ENCODE peak calls at places on chromosomes 3 and 15, in ten cellular contexts. F is erythroblast, Q is GM13977, D is T-helper 2 cell, A is GM23248, S is kidney glomerular epithelial cell, U is islet precursor cell, R is NCI-H345, C is occipital lobe, Z is HTR-8/SVneo. E is an unnamed sample.

GRCh38 chr3:132445812-132446211 is 28.5 kb downstream of the DNAJC13 start:
- DNase-seq in D (no peak), Q (no peak), S (no peak), A (peak), F (no peak), C (no peak), R (no peak), U (peak), Z (peak), E (no peak)

GRCh38 chr3:148971819-148972218 is 19.5 kb upstream of the GYG1 start:
- DNase-seq in U (no peak), Z (no peak), S (no peak), A (peak), F (no peak), R (no peak), Q (no peak), D (no peak), C (no peak), E (no peak)

GRCh38 chr3:118804959-118805358 is 229.7 kb downstream of the IGSF11 start:
- DNase-seq in C (no peak), F (no peak), U (no peak), A (no peak), R (no peak), Q (no peak), S (no peak), Z (no peak), D (no peak), E (no peak)

GRCh38 chr15:59013246-59013645 is 25.8 kb downstream of the RNF111 start:
- DNase-seq in R (no peak), Q (no peak), Z (no peak), U (no peak), D (no peak), F (no peak), C (no peak), A (no peak), S (no peak), E (no peak)

GRCh38 chr3:21920431-21920830 is 169.4 kb upstream of the ZNF385D start:
- DNase-seq in S (peak), R (no peak), A (peak), F (no peak), C (no peak), Z (peak), U (no peak), D (no peak), Q (no peak), E (no peak)

GRCh38 chr15:55824857-55825613 is 82.1 kb upstream of the PRTG start:
- DNase-seq in A (no peak), S (no peak), U (no peak), Q (no peak), D (no peak), Z (no peak), F (no peak), C (no peak), R (peak), E (no peak)

GRCh38 chr3:197541756-197542539 is 13.8 kb downstream of the BDH1 start:
- DNase-seq in Z (no peak), U (peak), A (peak), Q (no peak), S (no peak), C (peak), D (no peak), R (no peak), F (no peak), E (no peak)

GRCh38 chr3:171461087-171461917 is 1.1 kb upstream of the TNIK start:
- DNase-seq in D (peak), C (no peak), F (peak), Q (peak), A (peak), Z (peak), R (no peak), U (peak), S (peak), E (no peak)

GRCh38 chr3:30162579-30162978 is 443.8 kb upstream of the TGFBR2 start:
- DNase-seq in A (peak), U (no peak), Z (peak), S (peak), Q (no peak), C (no peak), D (no peak), F (no peak), R (no peak), E (no peak)

GRCh38 chr15:40787991-40788390 is 18.2 kb downstream of the C15orf62 start:
- DNase-seq in Q (no peak), A (no peak), C (no peak), R (peak), S (no peak), F (no peak), D (no peak), Z (no peak), U (peak), E (no peak)

GRCh38 chr3:20123121-20123652 is 62.8 kb downstream of the SGO1 start:
- DNase-seq in R (no peak), F (no peak), Q (no peak), C (no peak), D (no peak), U (no peak), Z (no peak), A (peak), S (no peak), E (no peak)

GRCh38 chr15:90336705-90337141 is 15.4 kb upstream of the ZNF774 start:
- DNase-seq in D (peak), A (peak), U (peak), R (no peak), F (no peak), S (peak), C (no peak), Q (no peak), Z (peak), E (peak)

GRCh38 chr15:41933771-41934170 is 38.6 kb downstream of the EHD4 start:
- DNase-seq in C (no peak), Z (no peak), U (no peak), S (no peak), Q (no peak), D (no peak), F (no peak), R (no peak), A (peak), E (no peak)

GRCh38 chr3:111947179-111947727 is 31.6 kb upstream of the ABHD10 start:
- DNase-seq in U (no peak), A (peak), D (no peak), Q (no peak), S (peak), Z (no peak), R (no peak), F (no peak), C (no peak), E (no peak)

GRCh38 chr3:53970656-53971055 is 79.0 kb upstream of the SELENOK start:
- DNase-seq in Z (no peak), R (no peak), F (no peak), U (no peak), C (no peak), D (no peak), S (no peak), A (no peak), Q (no peak), E (no peak)

GRCh38 chr3:10855083-10855870 is 39.2 kb downstream of the SLC6A11 start:
- DNase-seq in Z (no peak), D (no peak), U (no peak), F (no peak), A (no peak), C (no peak), Q (no peak), R (no peak), S (no peak), E (no peak)

GRCh38 chr3:146110156-146110555 is 50.8 kb downstream of the PLOD2 start:
- DNase-seq in Q (no peak), A (no peak), U (no peak), R (no peak), Z (no peak), S (no peak), F (no peak), C (no peak), D (no peak), E (no peak)

GRCh38 chr3:75396316-75396802 is 267.8 kb upstream of the FRG2C start:
- DNase-seq in S (no peak), Q (no peak), A (peak), C (no peak), R (no peak), F (no peak), Z (no peak), D (no peak), U (no peak), E (no peak)

GRCh38 chr3:169173231-169173630 is 490.3 kb downstream of the MECOM start:
- DNase-seq in Z (no peak), D (no peak), F (no peak), Q (no peak), C (no peak), S (no peak), U (peak), R (no peak), A (peak), E (no peak)

GRCh38 chr15:69665641-69666091 is 213.0 kb downstream of the RPLP1 start:
- DNase-seq in D (no peak), A (no peak), F (no peak), C (no peak), Q (no peak), U (peak), R (peak), S (no peak), Z (no peak), E (no peak)

GRCh38 chr3:62873672-62874397 is 1.4 kb downstream of the CADPS start:
- DNase-seq in Q (peak), U (peak), S (no peak), A (peak), F (no peak), C (peak), Z (peak), D (no peak), R (peak), E (peak)

GRCh38 chr3:25097023-25097422 is 331.0 kb upstream of the RARB start:
- DNase-seq in C (no peak), R (no peak), Z (no peak), U (no peak), S (no peak), F (no peak), Q (no peak), A (no peak), D (no peak), E (no peak)

GRCh38 chr3:63578858-63579257 is 73.6 kb upstream of the SNTN start:
- DNase-seq in F (no peak), D (no peak), Z (no peak), Q (no peak), R (no peak), C (no peak), A (no peak), U (no peak), S (no peak), E (no peak)

GRCh38 chr15:36896949-36897348 is 203.4 kb downstream of the MEIS2 start:
- DNase-seq in Q (no peak), A (no peak), Z (no peak), R (no peak), S (no peak), C (no peak), D (no peak), U (peak), F (no peak), E (no peak)

GRCh38 chr15:43423793-43424192 is 52.9 kb downstream of the TUBGCP4 start:
- DNase-seq in Q (no peak), U (no peak), A (no peak), Z (no peak), S (no peak), F (no peak), C (no peak), R (no peak), D (no peak), E (no peak)

GRCh38 chr15:94230886-94231727 is at the start of gene MCTP2:
- DNase-seq in Q (peak), R (peak), D (peak), Z (peak), F (peak), S (peak), C (no peak), U (peak), A (peak), E (peak)

GRCh38 chr15:69398541-69398940 is 15.6 kb upstream of the KIF23 start:
- DNase-seq in F (no peak), Z (no peak), S (peak), A (peak), R (no peak), U (peak), Q (no peak), C (no peak), D (no peak), E (no peak)

GRCh38 chr15:72838311-72838731 is 54.8 kb upstream of the ADPGK start:
- DNase-seq in F (no peak), C (no peak), Z (no peak), Q (no peak), S (no peak), U (no peak), D (no peak), A (peak), R (no peak), E (no peak)

GRCh38 chr3:79847928-79848327 is 80.1 kb upstream of the ROBO1 start:
- DNase-seq in A (no peak), Q (no peak), F (no peak), R (no peak), Z (no peak), S (no peak), C (no peak), U (no peak), D (no peak), E (no peak)

GRCh38 chr3:29694783-29695182 is 413.9 kb downstream of the RBMS3 start:
- DNase-seq in D (no peak), A (peak), Z (peak), S (peak), R (no peak), F (no peak), C (no peak), Q (no peak), U (peak), E (no peak)

GRCh38 chr15:87420017-87420416 is 836.5 kb downstream of the NTRK3 start:
- DNase-seq in R (no peak), Q (no peak), S (no peak), A (no peak), D (no peak), C (no peak), Z (no peak), F (no peak), U (peak), E (no peak)

GRCh38 chr3:126441256-126441880 is 34.3 kb downstream of the ZXDC start:
- DNase-seq in Z (no peak), Q (no peak), C (no peak), A (no peak), D (no peak), S (no peak), F (no peak), R (no peak), U (peak), E (no peak)

GRCh38 chr3:96966181-96966929 is 152.0 kb downstream of the EPHA6 start:
- DNase-seq in F (no peak), Z (no peak), S (no peak), R (no peak), D (no peak), U (no peak), A (peak), Q (no peak), C (no peak), E (no peak)

GRCh38 chr15:31377030-31377429 is 50.4 kb downstream of the KLF13 start:
- DNase-seq in A (no peak), R (no peak), Q (no peak), F (no peak), C (no peak), U (no peak), Z (no peak), S (no peak), D (no peak), E (no peak)

GRCh38 chr3:9214599-9214998 is 34.8 kb downstream of the SRGAP3 start:
- DNase-seq in R (no peak), Q (no peak), U (no peak), A (peak), C (no peak), Z (peak), S (peak), D (no peak), F (no peak), E (no peak)

GRCh38 chr3:69718832-69719231 is 20.4 kb upstream of the MITF start:
- DNase-seq in Z (no peak), U (peak), S (no peak), F (no peak), A (no peak), D (no peak), Q (no peak), R (no peak), C (no peak), E (no peak)

GRCh38 chr3:146390967-146391366 is 78.4 kb downstream of the PLSCR2 start:
- DNase-seq in D (no peak), C (no peak), F (no peak), S (peak), Z (no peak), U (no peak), A (peak), Q (no peak), R (no peak), E (no peak)

GRCh38 chr3:16481570-16481897 is 32.0 kb downstream of the RFTN1 start:
- DNase-seq in U (no peak), A (no peak), F (no peak), R (no peak), S (no peak), Z (no peak), Q (no peak), D (no peak), C (no peak), E (no peak)